ENCODE peak calls at places on chromosomes 6 and 20, in five cellular contexts. E is HepG2, Z is H1, W is GM12878, H is K562. Q is an unnamed sample.

GRCh38 chr20:31708839-31709534 is 13.7 kb downstream of the BCL2L1 start:
- DNase-seq in H (no peak), E (no peak), W (no peak), Z (no peak), Q (no peak)

GRCh38 chr20:56628015-56628872 is 862 bp upstream of the TFAP2C start:
- DNase-seq in E (no peak), W (no peak), H (no peak), Z (no peak), Q (no peak)

GRCh38 chr20:6560978-6561377 is 206.5 kb upstream of the BMP2 start:
- DNase-seq in W (no peak), E (peak), H (no peak), Z (no peak), Q (no peak)

GRCh38 chr6:158607411-158608170 is 37.0 kb downstream of the DYNLT1 start:
- DNase-seq in W (no peak), Z (no peak), E (no peak), H (no peak), Q (no peak)

GRCh38 chr6:37168809-37169457 is 1.0 kb upstream of the PIM1 start:
- DNase-seq in Z (no peak), W (no peak), E (no peak), H (peak), Q (no peak)

GRCh38 chr6:144547409-144547808 is 262.3 kb downstream of the UTRN start:
- DNase-seq in W (no peak), Z (no peak), E (no peak), H (no peak), Q (no peak)

GRCh38 chr6:170261643-170262480 is 29.0 kb downstream of the DLL1 start:
- DNase-seq in Z (no peak), H (no peak), E (no peak), W (no peak), Q (no peak)

GRCh38 chr20:23415958-23416583 is 5.2 kb downstream of the NAPB start:
- DNase-seq in W (no peak), H (no peak), Z (no peak), E (no peak), Q (no peak)

GRCh38 chr6:52231411-52232127 is 12.7 kb downstream of the IL17F start:
- DNase-seq in W (peak), Z (no peak), E (no peak), H (no peak), Q (no peak)

GRCh38 chr6:2020909-2021308 is 224.5 kb downstream of the GMDS start:
- DNase-seq in H (no peak), W (no peak), Z (no peak), E (no peak), Q (no peak)

GRCh38 chr20:16701296-16701695 is 28.5 kb upstream of the SNRPB2 start:
- DNase-seq in E (peak), Z (no peak), H (no peak), W (no peak), Q (peak)

GRCh38 chr20:25278636-25279361 is 30.9 kb downstream of the PYGB start:
- DNase-seq in H (no peak), E (no peak), W (no peak), Z (no peak), Q (no peak)

GRCh38 chr20:56328861-56329260 is 29.9 kb upstream of the FAM210B start:
- DNase-seq in W (no peak), Z (no peak), H (no peak), E (peak), Q (no peak)

GRCh38 chr6:161379828-161380598 is 106.2 kb upstream of the AGPAT4 start:
- DNase-seq in Z (no peak), W (no peak), H (peak), E (no peak), Q (no peak)

GRCh38 chr6:24537082-24537699 is 42.4 kb downstream of the ALDH5A1 start:
- DNase-seq in E (no peak), Z (no peak), H (no peak), W (no peak), Q (no peak)

GRCh38 chr20:10090588-10091166 is 55.9 kb downstream of the ANKEF1 start:
- DNase-seq in W (no peak), E (peak), Z (peak), H (peak), Q (peak)

GRCh38 chr6:24961852-24962251 is 26.1 kb upstream of the RIPOR2 start:
- DNase-seq in Z (no peak), H (no peak), W (no peak), E (no peak), Q (no peak)

GRCh38 chr6:42315991-42316378 is 98.3 kb upstream of the MRPS10 start:
- DNase-seq in Z (peak), W (no peak), H (peak), E (peak), Q (peak)

GRCh38 chr20:14700641-14700965 is 363.2 kb upstream of the FLRT3 start:
- DNase-seq in E (no peak), W (no peak), H (no peak), Z (no peak), Q (no peak)

GRCh38 chr6:109693128-109693527 is 2.0 kb downstream of the FIG4 start:
- DNase-seq in Z (no peak), H (no peak), W (no peak), E (no peak), Q (no peak)

GRCh38 chr6:116144590-116144989 is 18.7 kb upstream of the COL10A1 start:
- DNase-seq in Z (no peak), E (peak), H (peak), W (no peak), Q (no peak)

GRCh38 chr20:38114353-38114791 is 50.7 kb downstream of the TGM2 start:
- DNase-seq in H (peak), E (no peak), Z (no peak), W (no peak), Q (no peak)

GRCh38 chr6:134533991-134534390 is 216.1 kb upstream of the SGK1 start:
- DNase-seq in E (no peak), H (no peak), W (no peak), Z (no peak), Q (no peak)

GRCh38 chr6:104477569-104477968 is 382.1 kb downstream of the HACE1 start:
- DNase-seq in W (no peak), Z (no peak), H (no peak), E (no peak), Q (no peak)

GRCh38 chr6:46381057-46381456 is 110.2 kb downstream of the RCAN2 start:
- DNase-seq in W (no peak), H (no peak), E (peak), Z (no peak), Q (no peak)

GRCh38 chr20:48015943-48016723 is 230.9 kb upstream of the SULF2 start:
- DNase-seq in Z (no peak), W (no peak), E (no peak), H (no peak), Q (no peak)

GRCh38 chr6:89950879-89951391 is 56.7 kb downstream of the GJA10 start:
- DNase-seq in H (no peak), E (no peak), Z (no peak), W (no peak), Q (no peak)

GRCh38 chr6:89951574-89952360 is 57.5 kb downstream of the GJA10 start:
- DNase-seq in E (peak), W (no peak), H (no peak), Z (peak), Q (no peak)

GRCh38 chr6:89954721-89955148 is 60.5 kb downstream of the GJA10 start:
- DNase-seq in E (no peak), W (no peak), H (no peak), Z (no peak), Q (no peak)

GRCh38 chr6:89952361-89952680 is 58.1 kb downstream of the GJA10 start:
- DNase-seq in H (no peak), E (no peak), W (no peak), Z (no peak), Q (no peak)

DNA sequence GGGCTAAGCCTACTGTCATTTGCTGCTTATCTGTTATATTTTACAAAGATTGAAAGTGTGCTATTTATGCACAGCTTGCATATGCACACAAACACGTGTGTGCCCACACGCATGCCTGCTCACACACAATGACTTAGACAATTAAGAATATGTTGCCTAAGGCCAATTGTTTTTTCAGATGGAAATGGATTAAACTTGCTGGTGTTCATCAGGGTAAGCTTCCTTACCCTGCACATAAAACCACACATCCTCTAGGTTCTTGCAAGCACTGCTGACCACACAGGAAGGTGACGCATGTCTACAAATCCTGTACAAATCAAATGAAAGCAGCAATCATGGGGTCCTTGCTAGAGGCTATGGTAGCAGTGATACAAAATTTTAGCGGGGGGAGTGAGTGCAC is 58.4 kb downstream of the GJA10 start:
- DNase-seq in H (no peak), E (no peak), W (no peak), Z (no peak), Q (no peak)
- TF ChIP-seq SRF in H (no peak), E (no peak), W (no peak), Z (no peak), Q (no peak)

GRCh38 chr6:44309092-44309491 is 4.1 kb downstream of the AARS2 start:
- DNase-seq in W (no peak), Z (no peak), E (no peak), H (no peak), Q (no peak)

GRCh38 chr6:44309631-44310030 is 3.5 kb downstream of the AARS2 start:
- DNase-seq in W (no peak), E (no peak), Z (no peak), H (no peak), Q (no peak)

GRCh38 chr6:44306710-44307109 is 6.4 kb downstream of the AARS2 start:
- DNase-seq in H (no peak), W (no peak), E (no peak), Z (no peak), Q (no peak)

GRCh38 chr6:44305200-44305725 is 7.9 kb downstream of the AARS2 start:
- DNase-seq in W (no peak), Z (no peak), H (no peak), E (no peak), Q (no peak)

GRCh38 chr6:44307217-44307616 is 5.9 kb downstream of the AARS2 start:
- DNase-seq in W (no peak), E (no peak), Z (no peak), H (no peak), Q (no peak)
- TF ChIP-seq JUND in W (no peak), E (no peak), Z (no peak), H (no peak), Q (no peak)

GRCh38 chr6:86619428-86619827 is 317.9 kb upstream of the HTR1E start:
- DNase-seq in W (no peak), Z (no peak), H (no peak), E (no peak), Q (no peak)
- TF ChIP-seq MAX in W (no peak), Z (no peak), H (no peak), E (no peak), Q (no peak)

GRCh38 chr20:36890586-36890985 is 14.6 kb downstream of the TLDC2 start:
- DNase-seq in H (no peak), W (no peak), Z (no peak), E (no peak), Q (no peak)
- TF ChIP-seq SRF in H (no peak), W (no peak), Z (no peak), E (no peak), Q (no peak)

GRCh38 chr6:130187335-130188206 is 35.2 kb downstream of the SAMD3 start:
- DNase-seq in E (no peak), W (no peak), Z (no peak), H (no peak), Q (no peak)
- TF ChIP-seq JUND in E (no peak), W (no peak), Z (no peak), H (no peak), Q (no peak)

Q was measured in HCT116.